ENCODE peak calls at places on chromosomes 3 and 15, in nine cellular contexts. Y, T, N, I, H, K, D, U and Z are unnamed samples.

GRCh38 chr3:129180461-129180860 is 3.2 kb downstream of the CNBP start:
- DNase-seq in Y (no peak), H (no peak), I (no peak), N (no peak), D (no peak), U (no peak), K (no peak), T (no peak), Z (no peak)

GRCh38 chr3:52534281-52535183 is 875 bp upstream of the NT5DC2 start:
- DNase-seq in I (peak), D (no peak), T (no peak), K (peak), H (no peak), U (no peak), N (no peak), Y (no peak), Z (no peak)

GRCh38 chr3:181464033-181464694 is 247.6 kb upstream of the SOX2 start:
- DNase-seq in Y (no peak), U (no peak), I (no peak), K (no peak), T (no peak), N (no peak), H (no peak), D (no peak), Z (no peak)

GRCh38 chr15:59273266-59273665 is 66.6 kb downstream of the LDHAL6B start:
- DNase-seq in K (no peak), D (no peak), T (no peak), H (no peak), I (no peak), Y (no peak), U (no peak), N (no peak), Z (no peak)

GRCh38 chr3:124745092-124745491 is 14.8 kb downstream of the UMPS start:
- DNase-seq in H (no peak), T (no peak), Y (no peak), D (no peak), K (no peak), U (no peak), N (no peak), I (no peak), Z (no peak)

GRCh38 chr15:43346305-43346704 is 15.9 kb upstream of the LCMT2 start:
- DNase-seq in D (no peak), H (no peak), T (no peak), U (no peak), I (no peak), K (no peak), N (no peak), Y (no peak), Z (peak)

GRCh38 chr15:37824717-37825382 is 109.6 kb upstream of the TMCO5A start:
- DNase-seq in T (no peak), I (no peak), U (no peak), D (no peak), K (no peak), H (peak), Y (no peak), N (no peak), Z (no peak)

GRCh38 chr3:171950373-171950772 is 89.0 kb upstream of the FNDC3B start:
- DNase-seq in N (no peak), D (no peak), I (no peak), Y (no peak), K (no peak), U (no peak), H (peak), T (no peak), Z (no peak)

GRCh38 chr3:159854500-159855124 is 134.0 kb upstream of the IL12A start:
- DNase-seq in U (no peak), D (no peak), K (no peak), I (peak), Y (no peak), T (no peak), H (no peak), N (no peak), Z (no peak)

GRCh38 chr3:66107855-66108254 is 69.1 kb upstream of the MAGI1 start:
- DNase-seq in N (peak), K (no peak), T (no peak), U (no peak), I (peak), Y (no peak), D (no peak), H (no peak), Z (no peak)

GRCh38 chr15:67826717-67827560 is 1.6 kb downstream of the SKOR1 start:
- DNase-seq in U (no peak), Y (no peak), H (no peak), N (no peak), D (no peak), K (no peak), I (no peak), T (no peak), Z (no peak)

GRCh38 chr3:42134867-42135464 is 43.8 kb downstream of the TRAK1 start:
- DNase-seq in D (no peak), Y (no peak), N (no peak), H (no peak), T (no peak), I (no peak), K (no peak), U (no peak), Z (no peak)

GRCh38 chr3:93969997-93970396 is 3.7 kb downstream of the PROS1 start:
- DNase-seq in N (no peak), H (no peak), U (no peak), I (no peak), D (no peak), T (no peak), K (no peak), Y (no peak), Z (no peak)

GRCh38 chr3:160986060-160986459 is 119.1 kb downstream of the B3GALNT1 start:
- DNase-seq in T (peak), I (no peak), D (no peak), K (no peak), N (no peak), U (no peak), Y (no peak), H (no peak), Z (no peak)

GRCh38 chr3:52931889-52932288 is 34.5 kb upstream of the STIMATE start:
- DNase-seq in H (no peak), D (no peak), N (no peak), I (no peak), U (no peak), T (no peak), K (no peak), Y (no peak), Z (no peak)

GRCh38 chr3:101829066-101829830 is 20.1 kb upstream of the NFKBIZ start:
- DNase-seq in U (no peak), I (no peak), Y (peak), T (no peak), N (peak), D (peak), H (no peak), K (peak), Z (no peak)

GRCh38 chr3:100899440-100900091 is 93.7 kb downstream of the ABI3BP start:
- DNase-seq in H (no peak), T (no peak), K (no peak), N (peak), Y (no peak), I (no peak), U (no peak), D (no peak), Z (no peak)

GRCh38 chr3:8424281-8424680 is 77.3 kb upstream of the LMCD1 start:
- DNase-seq in U (no peak), I (no peak), K (no peak), H (no peak), Y (no peak), N (no peak), T (no peak), D (no peak), Z (no peak)

GRCh38 chr3:113912551-113913246 is 35.1 kb upstream of the ZDHHC23 start:
- DNase-seq in I (peak), K (no peak), U (no peak), H (peak), N (peak), T (peak), D (no peak), Y (no peak), Z (no peak)